ENCODE peak calls at places on chromosomes 5 and 9, in eight cellular contexts. U is heart left ventricle, K is A549, F is prostate gland, A is adrenal gland, Z is endothelial cell of umbilical vein, D is HCT116, Q is ovary. X is an unnamed sample.

GRCh38 chr5:32504923-32505596 is 60.5 kb upstream of the ZFR start:
- DNase-seq in U (peak), K (no peak), F (peak), A (peak), Z (peak), D (no peak), Q (peak), X (peak)

GRCh38 chr5:138148811-138149210 is 9.6 kb upstream of the NME5 start:
- DNase-seq in U (peak), K (peak), F (no peak), A (no peak), Z (peak), D (peak), Q (no peak), X (no peak)

GRCh38 chr9:88776717-88777497 is 214.4 kb upstream of the S1PR3 start:
- DNase-seq in U (no peak), K (peak), F (no peak), A (no peak), Z (peak), D (no peak), Q (no peak), X (no peak)

GRCh38 chr5:171965740-171966139 is 40.7 kb downstream of the FBXW11 start:
- DNase-seq in U (no peak), K (no peak), F (no peak), A (no peak), Z (peak), D (no peak), Q (no peak), X (no peak)

GRCh38 chr5:149114403-149115312 is 26.6 kb upstream of the ABLIM3 start:
- DNase-seq in U (peak), K (peak), F (peak), A (peak), Z (peak), D (peak), Q (no peak), X (peak)

GRCh38 chr5:43221502-43221901 is 29.5 kb downstream of the NIM1K start:
- DNase-seq in U (no peak), K (no peak), F (no peak), A (no peak), Z (no peak), D (no peak), Q (no peak), X (no peak)

GRCh38 chr9:92189782-92190535 is 74.7 kb upstream of the SPTLC1 start:
- DNase-seq in U (no peak), K (no peak), F (no peak), A (no peak), Z (no peak), D (no peak), Q (no peak), X (no peak)

GRCh38 chr9:117528225-117528624 is 113.4 kb upstream of the ASTN2 start:
- DNase-seq in U (no peak), K (no peak), F (no peak), A (no peak), Z (no peak), D (no peak), Q (no peak), X (no peak)

GRCh38 chr5:169648725-169649124 is 11.7 kb downstream of the DOCK2 start:
- DNase-seq in U (peak), K (no peak), F (no peak), A (no peak), Z (no peak), D (no peak), Q (no peak), X (no peak)

GRCh38 chr5:150778517-150779396 is at the start of gene SMIM3:
- DNase-seq in U (peak), K (peak), F (peak), A (peak), Z (peak), D (no peak), Q (peak), X (peak)

GRCh38 chr9:123338710-123339665 is 17.0 kb upstream of the CRB2 start:
- DNase-seq in U (peak), K (no peak), F (no peak), A (no peak), Z (peak), D (no peak), Q (no peak), X (no peak)

GRCh38 chr5:94759022-94759421 is 140.6 kb downstream of the SLF1 start:
- DNase-seq in U (no peak), K (no peak), F (no peak), A (no peak), Z (no peak), D (no peak), Q (no peak), X (no peak)

GRCh38 chr9:137521405-137521985 is 28.7 kb downstream of the PNPLA7 start:
- DNase-seq in U (no peak), K (no peak), F (no peak), A (no peak), Z (no peak), D (no peak), Q (no peak), X (peak)

GRCh38 chr9:35651964-35652828 is 1.5 kb upstream of the SIT1 start:
- DNase-seq in U (no peak), K (peak), F (no peak), A (no peak), Z (no peak), D (no peak), Q (no peak), X (no peak)

GRCh38 chr5:57221049-57221568 is 47.2 kb downstream of the GPBP1 start:
- DNase-seq in U (no peak), K (peak), F (peak), A (no peak), Z (peak), D (peak), Q (no peak), X (no peak)

GRCh38 chr5:59416441-59416840 is 477.1 kb downstream of the PDE4D start:
- DNase-seq in U (no peak), K (peak), F (no peak), A (no peak), Z (no peak), D (no peak), Q (no peak), X (no peak)

GRCh38 chr5:149674686-149675085 is 55.4 kb upstream of the PPARGC1B start:
- DNase-seq in U (no peak), K (no peak), F (no peak), A (no peak), Z (no peak), D (no peak), Q (no peak), X (no peak)

GRCh38 chr5:149133795-149134777 is 7.2 kb upstream of the ABLIM3 start:
- DNase-seq in U (peak), K (peak), F (no peak), A (peak), Z (peak), D (peak), Q (no peak), X (peak)

GRCh38 chr5:157842185-157842584 is 16.8 kb downstream of the CLINT1 start:
- DNase-seq in U (no peak), K (no peak), F (no peak), A (no peak), Z (no peak), D (no peak), Q (no peak), X (no peak)

GRCh38 chr5:114789773-114790402 is 379.8 kb downstream of the TRIM36 start:
- DNase-seq in U (no peak), K (peak), F (no peak), A (no peak), Z (no peak), D (peak), Q (no peak), X (no peak)

GRCh38 chr9:35690447-35691324 is 961 bp upstream of the TPM2 start:
- DNase-seq in U (peak), K (peak), F (peak), A (peak), Z (peak), D (no peak), Q (peak), X (peak)

GRCh38 chr9:104854613-104855012 is 73.3 kb downstream of the ABCA1 start:
- DNase-seq in U (no peak), K (no peak), F (no peak), A (no peak), Z (no peak), D (no peak), Q (no peak), X (no peak)

GRCh38 chr9:114366334-114367128 is 21.3 kb downstream of the AKNA start:
- DNase-seq in U (no peak), K (peak), F (no peak), A (no peak), Z (no peak), D (no peak), Q (no peak), X (no peak)

GRCh38 chr9:112699230-112699629 is 18.7 kb downstream of the INIP start:
- DNase-seq in U (no peak), K (no peak), F (no peak), A (no peak), Z (no peak), D (no peak), Q (no peak), X (no peak)

DNA sequence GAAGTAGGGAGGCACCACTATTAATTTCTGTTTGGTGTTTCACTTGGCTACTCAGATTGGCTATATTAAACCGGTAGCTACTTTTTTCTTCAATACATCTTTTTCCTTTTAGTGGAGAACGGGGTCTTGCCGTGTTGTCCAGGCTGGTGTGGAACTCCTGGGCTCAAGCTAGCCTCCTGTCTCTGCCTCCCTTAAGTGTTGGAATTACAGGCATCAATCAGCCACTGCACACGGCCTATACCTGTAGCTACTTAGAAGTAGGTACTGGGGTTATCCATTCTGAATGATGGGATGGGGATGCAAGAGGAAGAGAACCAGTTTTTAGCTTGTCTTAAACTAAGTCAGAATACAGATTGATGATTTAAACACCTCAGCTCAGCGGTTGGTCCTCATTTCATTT is 1.7 kb downstream of the UBE2D2 start:
- DNase-seq in U (no peak), K (no peak), F (no peak), A (no peak), Z (peak), D (no peak), Q (no peak), X (no peak)
- H3K4me3 ChIP-seq in U (peak), K (peak), F (peak), A (peak), Z (peak), D (peak), Q (peak), X (no peak)

DNA sequence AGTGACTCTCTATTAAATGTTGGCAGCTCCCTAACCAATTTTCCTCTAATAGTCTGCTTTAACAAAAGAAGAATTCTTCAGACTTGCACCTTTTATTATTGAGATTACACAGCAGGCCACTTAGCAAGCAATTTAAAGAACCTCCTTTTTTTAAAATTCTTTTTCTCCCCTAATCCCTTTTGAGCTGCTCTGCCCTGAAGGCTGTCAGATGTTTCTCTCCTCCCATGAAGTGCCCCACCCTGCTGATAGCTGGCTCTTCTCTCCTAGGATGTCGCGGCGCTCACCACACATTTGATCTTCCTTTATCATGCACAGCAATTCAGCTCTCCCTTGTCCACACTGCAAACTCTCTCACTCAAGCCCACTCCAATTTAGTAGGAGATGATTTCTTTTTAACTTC is 1471.1 kb upstream of the ACO1 start:
- DNase-seq in U (no peak), K (no peak), F (no peak), A (no peak), Z (no peak), D (no peak), Q (no peak), X (no peak)
- TF ChIP-seq POLR2A in U (no peak), K (no peak), F (no peak), A (no peak), Z (no peak), D (no peak), Q (no peak), X (no peak)

GRCh38 chr9:37994639-37995347 is 74.2 kb downstream of the SHB start:
- DNase-seq in U (peak), K (no peak), F (peak), A (peak), Z (peak), D (no peak), Q (no peak), X (peak)

GRCh38 chr9:37995348-37995737 is 73.7 kb downstream of the SHB start:
- DNase-seq in U (no peak), K (no peak), F (no peak), A (no peak), Z (no peak), D (no peak), Q (no peak), X (no peak)

GRCh38 chr9:37996050-37996811 is 72.8 kb downstream of the SHB start:
- DNase-seq in U (no peak), K (no peak), F (no peak), A (no peak), Z (no peak), D (no peak), Q (no peak), X (no peak)

GRCh38 chr9:37997636-37998374 is 71.2 kb downstream of the SHB start:
- DNase-seq in U (peak), K (no peak), F (peak), A (no peak), Z (no peak), D (no peak), Q (no peak), X (no peak)

GRCh38 chr9:37996812-37997202 is 72.2 kb downstream of the SHB start:
- DNase-seq in U (no peak), K (no peak), F (no peak), A (no peak), Z (no peak), D (no peak), Q (no peak), X (no peak)
- TF ChIP-seq CTCF in U (no peak), K (no peak), F (no peak), A (no peak), Z (no peak), D (no peak), Q (no peak), X (no peak)

GRCh38 chr9:13445123-13445522 is 165.6 kb upstream of the MPDZ start:
- DNase-seq in U (peak), K (no peak), F (no peak), A (no peak), Z (no peak), D (no peak), Q (no peak), X (no peak)
- H3K4me3 ChIP-seq in U (no peak), K (no peak), F (no peak), A (no peak), Z (no peak), D (no peak), Q (no peak), X (no peak)

GRCh38 chr9:89839952-89840351 is 235.1 kb downstream of the GADD45G start:
- DNase-seq in U (no peak), K (no peak), F (no peak), A (no peak), Z (no peak), D (no peak), Q (no peak), X (no peak)

GRCh38 chr9:89842267-89842768 is 237.5 kb downstream of the GADD45G start:
- DNase-seq in U (no peak), K (no peak), F (no peak), A (no peak), Z (no peak), D (no peak), Q (no peak), X (peak)

GRCh38 chr9:89839427-89839826 is 234.6 kb downstream of the GADD45G start:
- DNase-seq in U (no peak), K (no peak), F (no peak), A (no peak), Z (no peak), D (no peak), Q (no peak), X (no peak)

GRCh38 chr9:89843074-89843473 is 238.3 kb downstream of the GADD45G start:
- DNase-seq in U (no peak), K (no peak), F (no peak), A (no peak), Z (no peak), D (no peak), Q (no peak), X (no peak)

GRCh38 chr9:89841456-89841855 is 236.6 kb downstream of the GADD45G start:
- DNase-seq in U (no peak), K (no peak), F (no peak), A (no peak), Z (no peak), D (no peak), Q (no peak), X (no peak)
- TF ChIP-seq POLR2A in U (no peak), K (no peak), F (no peak), A (no peak), Z (no peak), D (no peak), Q (no peak), X (no peak)

DNA sequence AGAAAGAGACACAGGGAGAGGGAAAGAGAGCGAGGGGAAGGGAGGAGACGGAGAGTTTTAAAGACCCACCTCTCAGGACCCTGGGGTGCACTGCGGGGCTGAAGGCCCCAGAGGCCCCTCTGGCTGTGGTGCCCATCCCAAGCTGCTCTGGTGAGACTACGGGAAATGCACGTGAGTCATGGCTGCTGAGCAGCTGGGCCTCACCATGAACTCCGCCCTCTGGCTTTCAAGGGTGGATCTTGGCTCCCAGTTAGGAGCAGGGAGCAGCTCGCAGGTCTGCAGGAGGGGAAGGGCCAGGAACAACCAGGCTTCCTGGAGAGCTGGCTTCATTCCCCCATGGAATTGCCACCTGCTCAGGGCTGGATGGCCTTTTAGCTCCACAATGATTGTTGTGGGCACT is 7.8 kb downstream of the SLC6A3 start:
- DNase-seq in U (no peak), K (peak), F (no peak), A (no peak), Z (peak), D (peak), Q (no peak), X (no peak)
- TF ChIP-seq CTCF in U (no peak), K (no peak), F (no peak), A (no peak), Z (no peak), D (no peak), Q (no peak), X (no peak)

GRCh38 chr9:135088979-135089847 is 1.7 kb downstream of the OLFM1 start:
- DNase-seq in U (no peak), K (no peak), F (no peak), A (no peak), Z (no peak), D (no peak), Q (no peak), X (no peak)

GRCh38 chr9:135090081-135090480 is 2.6 kb downstream of the OLFM1 start:
- DNase-seq in U (no peak), K (no peak), F (no peak), A (no peak), Z (no peak), D (no peak), Q (no peak), X (no peak)

GRCh38 chr9:135087899-135088347 is 455 bp downstream of the OLFM1 start:
- DNase-seq in U (no peak), K (no peak), F (no peak), A (no peak), Z (no peak), D (no peak), Q (no peak), X (no peak)

GRCh38 chr9:135087489-135087791 is at the start of gene OLFM1:
- DNase-seq in U (peak), K (peak), F (peak), A (peak), Z (peak), D (peak), Q (peak), X (peak)

GRCh38 chr9:135088348-135088978 is 995 bp downstream of the OLFM1 start:
- DNase-seq in U (no peak), K (no peak), F (no peak), A (no peak), Z (no peak), D (no peak), Q (no peak), X (no peak)
- H3K4me3 ChIP-seq in U (peak), K (peak), F (peak), A (peak), Z (no peak), D (no peak), Q (peak), X (no peak)